ENCODE peak calls at places on chromosomes 1 and 21, in seven cellular contexts. U is cardiac fibroblast, Q is HEK293T, I is caudate nucleus, L is colonic mucosa, M is OCI-LY7, A is hippocampal formation. N is an unnamed sample.
A peak's percentile ranks its signal among the peaks of the same experiment; 100 is the strongest.

GRCh38 chr21:26169611-26170470 is 729 bp downstream of the APP start:
- DNase-seq in A (peak; percentile 54), Q (peak; percentile 60), I (peak; percentile 51), L (peak; percentile 66), U (peak; percentile 73), M (no peak), N (peak; percentile 72)

GRCh38 chr1:184854456-184855180 is 100.0 kb upstream of the EDEM3 start:
- DNase-seq in M (no peak), L (no peak), A (no peak), I (no peak), U (peak; percentile 72), Q (no peak), N (no peak)

GRCh38 chr1:70509996-70510876 is 99.2 kb downstream of the CTH start:
- DNase-seq in L (no peak), Q (peak; percentile 77), A (peak; percentile 83), I (no peak), U (peak; percentile 97), M (peak; percentile 76), N (no peak)

GRCh38 chr21:28657576-28657975 is 335.1 kb downstream of the LTN1 start:
- DNase-seq in U (no peak), Q (no peak), I (no peak), L (no peak), M (no peak), A (no peak), N (no peak)

GRCh38 chr21:34537838-34538237 is 25.8 kb upstream of the KCNE1 start:
- DNase-seq in Q (no peak), U (no peak), M (no peak), A (no peak), I (no peak), L (no peak), N (no peak)

GRCh38 chr1:89911186-89911976 is 83.5 kb upstream of the ZNF326 start:
- DNase-seq in U (no peak), Q (no peak), A (no peak), L (no peak), M (no peak), I (no peak), N (no peak)

GRCh38 chr21:46347791-46348381 is 23.9 kb downstream of the PCNT start:
- DNase-seq in L (no peak), M (peak; percentile 43), Q (no peak), I (no peak), A (no peak), U (peak; percentile 28), N (no peak)

GRCh38 chr1:41492341-41492848 is 7.9 kb upstream of the EDN2 start:
- DNase-seq in L (no peak), A (no peak), I (no peak), Q (peak; percentile 76), U (peak; percentile 65), M (peak; percentile 41), N (peak; percentile 41)

GRCh38 chr1:30801826-30802198 is 44.2 kb upstream of the LAPTM5 start:
- DNase-seq in M (peak; percentile 74), A (peak; percentile 59), Q (peak; percentile 91), I (peak; percentile 82), U (peak; percentile 65), L (peak; percentile 88), N (peak; percentile 90)

GRCh38 chr1:52668711-52669110 is 29.4 kb downstream of the COA7 start:
- DNase-seq in M (no peak), U (peak; percentile 57), L (no peak), Q (no peak), A (no peak), I (no peak), N (no peak)